ENCODE peak calls at places on chromosomes 6 and 20, in four cellular contexts. One of them, this sample, is unnamed.

GRCh38 chr6:135796884-135797283 is 54.6 kb upstream of the PDE7B start:
- DNase-seq in kidney: no peak
- DNase-seq in psoas muscle: no peak
- DNase-seq in Peyer's patch: no peak
- DNase-seq in this sample: no peak

GRCh38 chr20:62642666-62643520 is 590 bp downstream of the SLCO4A1 start:
- DNase-seq in kidney: no peak
- DNase-seq in psoas muscle: no peak
- DNase-seq in Peyer's patch: peak
- DNase-seq in this sample: no peak

GRCh38 chr20:25336561-25337422 is 53.8 kb downstream of the ABHD12 start:
- DNase-seq in kidney: no peak
- DNase-seq in psoas muscle: no peak
- DNase-seq in Peyer's patch: no peak
- DNase-seq in this sample: peak

GRCh38 chr6:45724511-45724910 is 291.1 kb downstream of the CLIC5 start:
- DNase-seq in kidney: peak
- DNase-seq in psoas muscle: no peak
- DNase-seq in Peyer's patch: no peak
- DNase-seq in this sample: peak

GRCh38 chr6:37483917-37484785 is 15.5 kb downstream of the CCDC167 start:
- DNase-seq in kidney: no peak
- DNase-seq in psoas muscle: peak
- DNase-seq in Peyer's patch: peak
- DNase-seq in this sample: peak

GRCh38 chr20:58017237-58017969 is 211.1 kb downstream of the ANKRD60 start:
- DNase-seq in kidney: peak
- DNase-seq in psoas muscle: no peak
- DNase-seq in Peyer's patch: no peak
- DNase-seq in this sample: peak

GRCh38 chr6:43668151-43669028 is 19.2 kb downstream of the MRPS18A start:
- DNase-seq in kidney: peak
- DNase-seq in psoas muscle: peak
- DNase-seq in Peyer's patch: peak
- DNase-seq in this sample: peak

GRCh38 chr20:54668271-54669053 is 193.1 kb downstream of the DOK5 start:
- DNase-seq in kidney: no peak
- DNase-seq in psoas muscle: no peak
- DNase-seq in Peyer's patch: no peak
- DNase-seq in this sample: no peak

GRCh38 chr20:61130156-61130555 is 121.9 kb upstream of the CDH4 start:
- DNase-seq in kidney: no peak
- DNase-seq in psoas muscle: no peak
- DNase-seq in Peyer's patch: no peak
- DNase-seq in this sample: no peak

GRCh38 chr20:53793783-53794383 is 200.2 kb upstream of the ZNF217 start:
- DNase-seq in kidney: no peak
- DNase-seq in psoas muscle: no peak
- DNase-seq in Peyer's patch: no peak
- DNase-seq in this sample: no peak

GRCh38 chr20:33770005-33770404 is 38.2 kb downstream of the ZNF341 start:
- DNase-seq in kidney: no peak
- DNase-seq in psoas muscle: no peak
- DNase-seq in Peyer's patch: no peak
- DNase-seq in this sample: no peak

GRCh38 chr6:155201461-155202226 is 62.2 kb upstream of the CLDN20 start:
- DNase-seq in kidney: no peak
- DNase-seq in psoas muscle: no peak
- DNase-seq in Peyer's patch: no peak
- DNase-seq in this sample: peak

DNA sequence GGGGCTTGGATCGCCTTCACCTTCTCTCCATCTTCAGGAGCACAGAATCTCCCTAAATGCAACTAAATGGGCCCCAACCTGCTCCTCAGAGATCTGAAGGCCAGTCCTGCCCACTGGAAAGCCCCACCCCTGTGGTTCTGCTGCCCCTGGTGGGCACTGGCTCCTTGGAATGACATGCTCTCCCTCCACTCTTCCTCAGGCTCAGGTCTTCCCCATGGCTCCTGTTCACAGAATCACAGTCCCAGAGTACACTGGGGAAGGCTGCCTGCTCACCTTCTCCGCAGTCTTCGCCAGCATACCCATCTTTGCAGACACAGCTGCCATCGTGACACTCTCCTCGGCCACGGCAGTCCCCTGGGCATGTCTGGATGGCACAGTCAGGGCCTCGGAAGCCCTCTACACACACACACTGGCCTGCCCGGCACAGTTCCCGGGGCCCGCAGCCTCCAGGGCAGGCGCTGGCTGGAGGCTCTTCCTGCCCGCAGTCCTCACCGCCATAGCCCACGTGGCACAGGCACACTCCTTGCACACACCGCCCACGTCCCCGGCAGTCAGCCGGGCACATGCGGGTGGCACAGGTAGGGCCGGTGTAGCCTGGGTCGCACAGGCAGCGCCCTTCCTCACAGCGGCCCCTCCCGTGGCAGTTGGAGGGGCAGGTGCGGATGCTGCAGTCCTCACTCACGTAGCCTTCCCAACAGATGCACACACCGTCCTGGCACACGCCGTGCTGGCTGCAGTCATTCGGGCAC is 13.6 kb downstream of the TNXB start:
- DNase-seq in kidney: no peak
- DNase-seq in psoas muscle: peak
- DNase-seq in Peyer's patch: no peak
- DNase-seq in this sample: no peak
- TF ChIP-seq CTCF in kidney: no peak
- TF ChIP-seq CTCF in psoas muscle: no peak
- TF ChIP-seq CTCF in Peyer's patch: no peak
- TF ChIP-seq CTCF in this sample: peak

GRCh38 chr6:106087548-106088325 is 1.6 kb downstream of the PRDM1 start:
- DNase-seq in kidney: no peak
- DNase-seq in psoas muscle: no peak
- DNase-seq in Peyer's patch: no peak
- DNase-seq in this sample: peak
- H3K4me3 ChIP-seq in kidney: peak
- H3K4me3 ChIP-seq in psoas muscle: peak
- H3K4me3 ChIP-seq in Peyer's patch: peak
- H3K4me3 ChIP-seq in this sample: peak

GRCh38 chr20:23283096-23283850 is 67.3 kb upstream of the NXT1 start:
- DNase-seq in kidney: no peak
- DNase-seq in psoas muscle: no peak
- DNase-seq in Peyer's patch: no peak
- DNase-seq in this sample: no peak
- TF ChIP-seq CTCF in kidney: no peak
- TF ChIP-seq CTCF in psoas muscle: no peak
- TF ChIP-seq CTCF in Peyer's patch: no peak
- TF ChIP-seq CTCF in this sample: no peak

GRCh38 chr6:145733770-145734169 is 1.6 kb downstream of the EPM2A start:
- DNase-seq in kidney: no peak
- DNase-seq in psoas muscle: no peak
- DNase-seq in Peyer's patch: no peak
- DNase-seq in this sample: no peak
- H3K4me3 ChIP-seq in kidney: peak
- H3K4me3 ChIP-seq in psoas muscle: peak
- H3K4me3 ChIP-seq in Peyer's patch: no peak
- H3K4me3 ChIP-seq in this sample: no peak

DNA sequence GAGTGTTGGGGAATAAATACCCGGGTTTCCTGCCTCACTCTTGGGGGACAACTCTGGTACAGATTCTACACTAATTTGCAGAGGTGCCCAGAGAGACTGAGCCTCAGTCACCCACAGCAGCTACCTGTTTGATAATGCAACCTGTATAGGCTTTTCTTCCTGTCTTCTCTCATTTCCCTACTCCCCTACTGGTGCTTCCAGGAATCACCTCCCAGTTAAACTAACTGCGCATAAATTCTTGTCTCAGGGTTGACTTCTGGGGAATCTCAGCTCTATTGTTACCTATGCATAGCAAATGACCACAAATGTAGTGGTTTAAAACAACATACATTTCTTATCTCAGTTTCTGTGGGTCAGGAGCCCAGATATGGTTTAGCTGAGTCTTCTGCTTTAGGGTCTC is 11.3 kb downstream of the OCSTAMP start:
- DNase-seq in kidney: no peak
- DNase-seq in psoas muscle: no peak
- DNase-seq in Peyer's patch: no peak
- DNase-seq in this sample: no peak
- TF ChIP-seq CTCF in kidney: no peak
- TF ChIP-seq CTCF in psoas muscle: no peak
- TF ChIP-seq CTCF in Peyer's patch: no peak
- TF ChIP-seq CTCF in this sample: no peak

GRCh38 chr6:7053125-7053784 is 54.5 kb upstream of the RREB1 start:
- DNase-seq in kidney: no peak
- DNase-seq in psoas muscle: no peak
- DNase-seq in Peyer's patch: no peak
- DNase-seq in this sample: no peak
- H3K4me3 ChIP-seq in kidney: no peak
- H3K4me3 ChIP-seq in psoas muscle: peak
- H3K4me3 ChIP-seq in Peyer's patch: no peak
- H3K4me3 ChIP-seq in this sample: no peak

GRCh38 chr6:152598858-152599537 is 38.2 kb downstream of the SYNE1 start:
- DNase-seq in kidney: peak
- DNase-seq in psoas muscle: no peak
- DNase-seq in Peyer's patch: no peak
- DNase-seq in this sample: no peak

GRCh38 chr6:152596706-152597105 is 40.5 kb downstream of the SYNE1 start:
- DNase-seq in kidney: no peak
- DNase-seq in psoas muscle: no peak
- DNase-seq in Peyer's patch: no peak
- DNase-seq in this sample: no peak

GRCh38 chr6:152594726-152595125 is 42.4 kb downstream of the SYNE1 start:
- DNase-seq in kidney: no peak
- DNase-seq in psoas muscle: no peak
- DNase-seq in Peyer's patch: no peak
- DNase-seq in this sample: no peak

GRCh38 chr6:152598421-152598820 is 38.7 kb downstream of the SYNE1 start:
- DNase-seq in kidney: no peak
- DNase-seq in psoas muscle: no peak
- DNase-seq in Peyer's patch: no peak
- DNase-seq in this sample: no peak

DNA sequence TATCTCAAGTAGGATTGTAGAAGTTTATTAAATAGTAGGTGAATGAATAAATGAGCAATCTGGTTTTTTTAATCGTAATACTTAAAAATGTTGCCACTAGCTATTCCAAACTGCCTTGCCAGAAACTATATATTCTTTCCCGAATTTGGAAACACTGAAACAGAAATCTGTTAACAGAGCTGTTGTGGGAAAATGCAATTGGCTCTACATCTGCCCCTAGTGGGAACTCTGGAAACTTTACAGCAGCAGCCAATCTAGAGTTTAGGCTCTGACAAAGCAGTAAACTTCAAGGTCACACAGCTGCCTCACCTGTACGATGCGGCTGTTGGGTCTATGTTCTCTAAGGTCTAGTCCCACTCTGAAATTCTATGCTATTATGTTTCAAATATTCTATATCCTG is 41.7 kb downstream of the SYNE1 start:
- DNase-seq in kidney: no peak
- DNase-seq in psoas muscle: no peak
- DNase-seq in Peyer's patch: no peak
- DNase-seq in this sample: no peak
- TF ChIP-seq CTCF in kidney: peak
- TF ChIP-seq CTCF in psoas muscle: no peak
- TF ChIP-seq CTCF in Peyer's patch: no peak
- TF ChIP-seq CTCF in this sample: peak

GRCh38 chr6:84260186-84260585 is 32.7 kb upstream of the CEP162 start:
- DNase-seq in kidney: no peak
- DNase-seq in psoas muscle: no peak
- DNase-seq in Peyer's patch: no peak
- DNase-seq in this sample: no peak

GRCh38 chr6:84263557-84263956 is 36.1 kb upstream of the CEP162 start:
- DNase-seq in kidney: no peak
- DNase-seq in psoas muscle: no peak
- DNase-seq in Peyer's patch: no peak
- DNase-seq in this sample: no peak

GRCh38 chr6:84258866-84259265 is 31.4 kb upstream of the CEP162 start:
- DNase-seq in kidney: no peak
- DNase-seq in psoas muscle: no peak
- DNase-seq in Peyer's patch: no peak
- DNase-seq in this sample: no peak

GRCh38 chr6:84258268-84258667 is 30.8 kb upstream of the CEP162 start:
- DNase-seq in kidney: no peak
- DNase-seq in psoas muscle: no peak
- DNase-seq in Peyer's patch: no peak
- DNase-seq in this sample: no peak

GRCh38 chr6:84260926-84261325 is 33.5 kb upstream of the CEP162 start:
- DNase-seq in kidney: no peak
- DNase-seq in psoas muscle: no peak
- DNase-seq in Peyer's patch: no peak
- DNase-seq in this sample: no peak
- H3K4me3 ChIP-seq in kidney: no peak
- H3K4me3 ChIP-seq in psoas muscle: no peak
- H3K4me3 ChIP-seq in Peyer's patch: no peak
- H3K4me3 ChIP-seq in this sample: no peak

GRCh38 chr20:43913291-43914025 is 1.2 kb upstream of the TOX2 start:
- DNase-seq in kidney: no peak
- DNase-seq in psoas muscle: no peak
- DNase-seq in Peyer's patch: no peak
- DNase-seq in this sample: no peak
- TF ChIP-seq CTCF in kidney: no peak
- TF ChIP-seq CTCF in psoas muscle: no peak
- TF ChIP-seq CTCF in Peyer's patch: no peak
- TF ChIP-seq CTCF in this sample: no peak

GRCh38 chr20:5313916-5314315 is 2.8 kb downstream of the PROKR2 start:
- DNase-seq in kidney: no peak
- DNase-seq in psoas muscle: no peak
- DNase-seq in Peyer's patch: no peak
- DNase-seq in this sample: no peak

GRCh38 chr20:5312518-5312917 is 4.2 kb downstream of the PROKR2 start:
- DNase-seq in kidney: no peak
- DNase-seq in psoas muscle: no peak
- DNase-seq in Peyer's patch: no peak
- DNase-seq in this sample: no peak

GRCh38 chr20:5315807-5316187 is 957 bp downstream of the PROKR2 start:
- DNase-seq in kidney: no peak
- DNase-seq in psoas muscle: no peak
- DNase-seq in Peyer's patch: no peak
- DNase-seq in this sample: no peak

GRCh38 chr20:5316188-5317158 is at the start of gene PROKR2:
- DNase-seq in kidney: no peak
- DNase-seq in psoas muscle: no peak
- DNase-seq in Peyer's patch: no peak
- DNase-seq in this sample: no peak
- H3K4me3 ChIP-seq in kidney: no peak
- H3K4me3 ChIP-seq in psoas muscle: no peak
- H3K4me3 ChIP-seq in Peyer's patch: no peak
- H3K4me3 ChIP-seq in this sample: no peak